ENCODE peak calls at places on chromosomes 2 and 18, in seven cellular contexts. R, J, K, U, S, G and X are unnamed samples.

GRCh38 chr2:241094172-241094571 is 7.9 kb downstream of the MTERF4 start:
- DNase-seq in J (no peak), R (no peak), S (no peak), U (no peak), G (no peak), K (no peak), X (no peak)

GRCh38 chr2:46286715-46287114 is 10.5 kb upstream of the EPAS1 start:
- DNase-seq in G (no peak), K (no peak), S (no peak), R (no peak), U (no peak), J (no peak), X (no peak)

GRCh38 chr2:176491172-176491904 is 222.1 kb downstream of the MTX2 start:
- DNase-seq in U (peak; percentile 29), R (peak; percentile 67), S (no peak), J (no peak), K (peak; percentile 71), G (no peak), X (no peak)

GRCh38 chr2:11698009-11698922 is 28.3 kb upstream of the NTSR2 start:
- DNase-seq in J (peak; percentile 92), U (no peak), S (no peak), R (no peak), G (no peak), K (no peak), X (no peak)

GRCh38 chr2:207126724-207127314 is 38.9 kb downstream of the KLF7 start:
- DNase-seq in S (no peak), J (peak; percentile 18), K (no peak), R (no peak), U (no peak), G (no peak), X (no peak)

GRCh38 chr18:49926076-49926745 is 112.9 kb upstream of the ACAA2 start:
- DNase-seq in S (no peak), G (no peak), J (no peak), U (no peak), K (no peak), R (no peak), X (no peak)

GRCh38 chr2:10721344-10722251 is at the start of gene ATP6V1C2:
- DNase-seq in R (no peak), K (peak; percentile 24), U (peak; percentile 90), J (no peak), S (no peak), G (no peak), X (peak; percentile 83)

GRCh38 chr18:10661333-10661732 is 135.5 kb downstream of the NAPG start:
- DNase-seq in R (no peak), K (no peak), U (no peak), J (no peak), S (no peak), G (no peak), X (no peak)

GRCh38 chr2:161915121-161915520 is 158.9 kb downstream of the DPP4 start:
- DNase-seq in R (no peak), J (no peak), K (no peak), S (no peak), G (no peak), U (no peak), X (no peak)

GRCh38 chr18:56373601-56374000 is 264.8 kb downstream of the TXNL1 start:
- DNase-seq in R (no peak), S (no peak), K (no peak), G (no peak), J (no peak), U (no peak), X (no peak)

GRCh38 chr2:46267616-46268015 is 29.6 kb upstream of the EPAS1 start:
- DNase-seq in S (no peak), U (no peak), K (no peak), R (no peak), G (no peak), J (no peak), X (no peak)

GRCh38 chr2:158665536-158666302 is 129.4 kb upstream of the DAPL1 start:
- DNase-seq in R (no peak), U (peak; percentile 49), G (no peak), S (no peak), J (no peak), K (no peak), X (no peak)

GRCh38 chr18:32057624-32058165 is 34.0 kb upstream of the RNF138 start:
- DNase-seq in G (peak; percentile 10), S (no peak), K (no peak), U (no peak), J (no peak), R (no peak), X (no peak)

GRCh38 chr2:160291382-160291781 is 91.3 kb upstream of the ITGB6 start:
- DNase-seq in K (no peak), R (no peak), U (no peak), S (no peak), G (no peak), J (no peak), X (no peak)

GRCh38 chr2:43210125-43210466 is 16.3 kb downstream of the ZFP36L2 start:
- DNase-seq in R (no peak), S (no peak), J (no peak), G (no peak), U (no peak), K (no peak), X (no peak)

GRCh38 chr2:106020821-106021316 is 173.2 kb downstream of the UXS1 start:
- DNase-seq in U (peak; percentile 59), R (no peak), G (no peak), K (no peak), S (no peak), J (no peak), X (no peak)

GRCh38 chr2:43462866-43463641 is 132.8 kb downstream of the THADA start:
- DNase-seq in U (no peak), G (no peak), J (peak; percentile 97), K (no peak), R (no peak), S (no peak), X (peak; percentile 88)

GRCh38 chr2:74824675-74825074 is 9.3 kb upstream of the HK2 start:
- DNase-seq in R (no peak), K (no peak), J (no peak), G (no peak), U (no peak), S (no peak), X (no peak)

GRCh38 chr18:73975266-73975665 is 172.4 kb downstream of the FBXO15 start:
- DNase-seq in U (no peak), K (no peak), G (no peak), J (no peak), S (no peak), R (no peak), X (no peak)

GRCh38 chr2:131635576-131635975 is 107.9 kb downstream of the CCDC74A start:
- DNase-seq in U (no peak), G (no peak), J (no peak), K (no peak), R (no peak), S (no peak), X (no peak)

GRCh38 chr2:176085861-176086771 is 2.4 kb upstream of the EVX2 start:
- DNase-seq in K (no peak), J (peak; percentile 31), U (peak; percentile 78), R (no peak), G (no peak), S (peak; percentile 13), X (peak; percentile 59)

GRCh38 chr2:207711750-207712487 is 479 bp downstream of the CCNYL1 start:
- DNase-seq in J (no peak), U (peak; percentile 76), S (no peak), K (peak; percentile 25), R (no peak), G (no peak), X (peak; percentile 29)

GRCh38 chr18:34913837-34914755 is 127.1 kb upstream of the MAPRE2 start:
- DNase-seq in R (no peak), G (no peak), K (no peak), J (peak; percentile 97), S (no peak), U (no peak), X (no peak)

GRCh38 chr18:61597321-61597720 is 264.1 kb downstream of the CDH20 start:
- DNase-seq in G (no peak), R (no peak), U (no peak), J (no peak), S (no peak), K (no peak), X (no peak)

GRCh38 chr2:188666503-188666902 is 307.7 kb upstream of the COL3A1 start:
- DNase-seq in K (no peak), U (no peak), G (no peak), J (no peak), S (no peak), R (no peak), X (no peak)

GRCh38 chr2:138665932-138666331 is 114.3 kb downstream of the NXPH2 start:
- DNase-seq in U (no peak), J (no peak), K (no peak), R (no peak), G (no peak), S (no peak), X (no peak)

GRCh38 chr18:9782073-9782857 is 74.2 kb downstream of the RAB31 start:
- DNase-seq in U (no peak), G (no peak), S (no peak), J (no peak), R (no peak), K (no peak), X (no peak)

GRCh38 chr2:196566969-196567666 is 72.4 kb upstream of the CCDC150 start:
- DNase-seq in R (no peak), J (no peak), U (no peak), K (no peak), G (no peak), S (no peak), X (no peak)

GRCh38 chr2:181444654-181445053 is 12.5 kb upstream of the ITGA4 start:
- DNase-seq in G (no peak), K (no peak), R (no peak), U (no peak), J (no peak), S (no peak), X (no peak)

DNA sequence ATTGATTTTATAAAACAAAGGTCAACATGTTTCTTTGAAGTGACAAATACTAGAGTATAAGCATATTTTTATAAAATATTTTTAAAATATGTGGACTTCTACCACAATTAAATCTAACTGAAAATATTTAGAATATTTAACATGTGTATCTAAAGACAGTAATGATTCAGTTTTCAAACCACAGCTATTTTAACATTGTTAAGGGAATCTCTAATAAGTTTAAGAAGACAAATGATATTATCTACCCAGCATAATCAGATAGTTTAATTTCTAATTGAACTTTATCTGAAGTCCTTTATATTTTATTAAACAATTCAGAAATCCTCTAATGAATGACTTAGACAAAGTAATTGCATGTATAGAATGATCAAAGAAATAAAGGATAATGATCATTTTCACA is 96.2 kb downstream of the VWC2L start:
- DNase-seq in K (no peak), U (no peak), S (no peak), R (no peak), G (no peak), J (no peak), X (no peak)
- TF ChIP-seq JUND in K (no peak), U (no peak), S (no peak), R (no peak), G (no peak), J (no peak), X (no peak)

GRCh38 chr18:12295389-12296086 is 12.5 kb upstream of the TUBB6 start:
- DNase-seq in S (no peak), K (no peak), U (no peak), G (no peak), R (no peak), J (no peak), X (no peak)
- TF ChIP-seq JUND in S (no peak), K (no peak), U (no peak), G (no peak), R (no peak), J (no peak), X (no peak)

GRCh38 chr2:204436267-204436666 is 109.0 kb upstream of the PARD3B start:
- DNase-seq in S (no peak), R (no peak), K (no peak), J (peak; percentile 45), G (no peak), U (no peak), X (no peak)
- TF ChIP-seq JUND in S (no peak), R (no peak), K (no peak), J (no peak), G (no peak), U (no peak), X (no peak)

GRCh38 chr2:191114403-191114886 is 36.3 kb downstream of the STAT4 start:
- DNase-seq in G (no peak), K (no peak), R (peak; percentile 55), J (no peak), S (no peak), U (no peak), X (no peak)
- TF ChIP-seq JUND in G (no peak), K (no peak), R (peak; percentile 57), J (no peak), S (no peak), U (no peak), X (no peak)